ENCODE peak calls at places on chromosomes 6 and 20, in nine cellular contexts. W is WERI-Rb-1; D is heart left ventricle; T is CD8-positive, alpha-beta memory T cell; Z is heart right ventricle; A is esophagus squamous epithelium; E is fibroblast of lung; R is A549; F is cardiac muscle cell. Q is an unnamed sample.

GRCh38 chr6:18586133-18586532 is 199.0 kb downstream of the RNF144B start:
- DNase-seq in W (no peak), D (no peak), T (no peak), Z (no peak), A (no peak), E (no peak), R (no peak), F (no peak), Q (no peak)

GRCh38 chr6:38867726-38868125 is 152.6 kb downstream of the DNAH8 start:
- DNase-seq in W (no peak), D (no peak), T (no peak), Z (no peak), A (no peak), E (no peak), R (no peak), F (no peak), Q (no peak)

GRCh38 chr6:158047120-158047518 is 65.5 kb downstream of the SYNJ2 start:
- DNase-seq in W (no peak), D (no peak), T (peak; percentile 36), Z (no peak), A (no peak), E (no peak), R (no peak), F (no peak), Q (no peak)

GRCh38 chr20:41177636-41178035 is 40.3 kb downstream of the PLCG1 start:
- DNase-seq in W (no peak), D (peak; percentile 63), T (no peak), Z (no peak), A (no peak), E (peak; percentile 78), R (peak; percentile 44), F (no peak), Q (peak; percentile 8)

GRCh38 chr6:38714239-38715015 is 684 bp upstream of the DNAH8 start:
- DNase-seq in W (no peak), D (no peak), T (no peak), Z (no peak), A (no peak), E (no peak), R (no peak), F (no peak), Q (no peak)

GRCh38 chr6:51910846-51911245 is 176.6 kb downstream of the PKHD1 start:
- DNase-seq in W (no peak), D (no peak), T (no peak), Z (no peak), A (no peak), E (no peak), R (no peak), F (no peak), Q (no peak)

GRCh38 chr20:25248501-25249172 is 752 bp downstream of the PYGB start:
- DNase-seq in W (peak; percentile 2), D (no peak), T (no peak), Z (peak; percentile 51), A (no peak), E (peak; percentile 31), R (no peak), F (peak; percentile 59), Q (no peak)

GRCh38 chr6:39543117-39543516 is 182.1 kb downstream of the KIF6 start:
- DNase-seq in W (no peak), D (peak; percentile 66), T (no peak), Z (peak; percentile 53), A (no peak), E (peak; percentile 36), R (no peak), F (no peak), Q (no peak)

GRCh38 chr6:133309579-133309978 is 68.4 kb downstream of the EYA4 start:
- DNase-seq in W (no peak), D (no peak), T (no peak), Z (no peak), A (no peak), E (peak; percentile 57), R (no peak), F (no peak), Q (no peak)

GRCh38 chr6:156752666-156753301 is 24.4 kb upstream of the ARID1B start:
- DNase-seq in W (peak; percentile 26), D (peak; percentile 33), T (no peak), Z (peak; percentile 20), A (no peak), E (no peak), R (peak; percentile 20), F (no peak), Q (no peak)

GRCh38 chr6:13404115-13404891 is 76.0 kb upstream of the TBC1D7 start:
- DNase-seq in W (no peak), D (no peak), T (no peak), Z (no peak), A (no peak), E (peak; percentile 56), R (no peak), F (no peak), Q (no peak)

GRCh38 chr6:13406781-13407180 is 78.4 kb upstream of the TBC1D7 start:
- DNase-seq in W (peak; percentile 49), D (peak; percentile 53), T (no peak), Z (no peak), A (no peak), E (no peak), R (peak; percentile 52), F (peak; percentile 21), Q (no peak)

GRCh38 chr6:13404892-13405254 is 76.5 kb upstream of the TBC1D7 start:
- DNase-seq in W (no peak), D (no peak), T (no peak), Z (no peak), A (no peak), E (no peak), R (no peak), F (no peak), Q (no peak)

GRCh38 chr6:13407368-13407708 is 79.0 kb upstream of the TBC1D7 start:
- DNase-seq in W (no peak), D (no peak), T (no peak), Z (no peak), A (no peak), E (no peak), R (no peak), F (no peak), Q (no peak)

DNA sequence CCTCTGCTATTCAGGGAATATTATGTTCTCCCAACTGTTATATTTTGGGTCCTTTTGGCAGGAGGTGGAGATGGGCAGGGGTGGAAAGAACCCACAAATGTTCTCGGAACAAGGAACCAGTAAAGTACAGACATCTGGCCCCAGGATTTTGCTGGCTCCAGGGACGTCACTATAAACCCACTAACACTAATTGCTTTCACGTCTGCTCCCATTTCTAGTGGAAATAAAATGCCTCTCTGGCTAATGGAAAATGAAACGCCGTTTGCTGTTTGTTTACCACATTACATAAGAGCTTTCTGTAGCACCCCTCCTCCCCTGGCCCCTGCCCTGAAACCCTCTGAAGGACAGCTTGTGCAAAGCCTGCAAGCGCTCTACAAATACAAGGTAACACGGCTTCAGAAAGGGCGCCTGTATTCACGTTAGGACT is 77.7 kb upstream of the TBC1D7 start:
- DNase-seq in W (peak; percentile 96), D (no peak), T (no peak), Z (no peak), A (no peak), E (no peak), R (no peak), F (no peak), Q (no peak)
- H3K27ac ChIP-seq in W (peak overlapping the region; percentile 94), D (peak overlapping the region; percentile 89), T (no peak overlapping the region), Z (peak overlapping the region; percentile 81), A (peak overlapping the region; percentile 90), E (no peak overlapping the region), R (peak overlapping the region; percentile 85), F (no peak overlapping the region), Q (peak overlapping the region; percentile 6)

GRCh38 chr6:169691260-169691659 is 10.6 kb downstream of the WDR27 start:
- DNase-seq in W (no peak), D (no peak), T (no peak), Z (no peak), A (no peak), E (no peak), R (no peak), F (no peak), Q (no peak)
- H3K9me3 ChIP-seq in W (no peaks in the 10 kb centered on the region), D (peaks cover under 1% of the 10 kb centered on the region), T (peaks cover 4% of the 10 kb centered on the region), Z (peaks cover 29% of the 10 kb centered on the region), A (no peaks in the 10 kb centered on the region), E (no peaks in the 10 kb centered on the region), R (peaks cover 8% of the 10 kb centered on the region), F (no peaks in the 10 kb centered on the region), Q (no peaks in the 10 kb centered on the region)

GRCh38 chr6:42251500-42251899 is 33.8 kb upstream of the MRPS10 start:
- DNase-seq in W (no peak), D (no peak), T (no peak), Z (no peak), A (no peak), E (peak; percentile 69), R (no peak), F (no peak), Q (no peak)
- H3K27ac ChIP-seq in W (no peak overlapping the region), D (peak overlapping the region; percentile 78), T (no peak overlapping the region), Z (no peak overlapping the region), A (no peak overlapping the region), E (peak overlapping the region; percentile 34), R (no peak overlapping the region), F (no peak overlapping the region), Q (no peak overlapping the region)

GRCh38 chr6:161212902-161213301 is 61.0 kb downstream of the AGPAT4 start:
- DNase-seq in W (no peak), D (no peak), T (no peak), Z (no peak), A (no peak), E (no peak), R (no peak), F (no peak), Q (no peak)
- H3K9me3 ChIP-seq in W (no peaks in the 10 kb centered on the region), D (peaks cover 7% of the 10 kb centered on the region), T (no peaks in the 10 kb centered on the region), Z (peaks cover 21% of the 10 kb centered on the region), A (peaks cover 4% of the 10 kb centered on the region), E (no peaks in the 10 kb centered on the region), R (peaks cover 7% of the 10 kb centered on the region), F (peaks cover 3% of the 10 kb centered on the region), Q (no peaks in the 10 kb centered on the region)

DNA sequence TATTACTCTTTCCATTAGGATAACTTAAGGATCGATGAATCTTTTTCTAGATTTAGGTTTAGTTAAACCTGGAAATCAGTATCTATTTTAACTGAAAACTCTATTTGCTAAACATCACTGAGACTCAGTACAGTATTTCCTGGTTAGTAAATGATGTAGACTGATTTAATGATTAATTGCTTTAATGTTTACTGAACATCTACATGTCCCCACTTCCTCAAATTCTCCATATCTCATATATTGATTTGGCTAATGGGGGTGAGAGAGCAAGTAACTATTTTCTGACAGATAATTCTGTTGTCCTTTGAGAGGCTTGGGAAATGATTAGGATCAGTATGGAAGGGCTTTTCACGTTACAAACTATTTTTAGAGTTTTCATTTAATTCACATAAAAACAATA is 10.3 kb downstream of the MKKS start:
- DNase-seq in W (no peak), D (no peak), T (no peak), Z (no peak), A (no peak), E (no peak), R (no peak), F (no peak), Q (no peak)
- H3K27ac ChIP-seq in W (no peak overlapping the region), D (no peak overlapping the region), T (no peak overlapping the region), Z (no peak overlapping the region), A (no peak overlapping the region), E (no peak overlapping the region), R (peak overlapping the region; percentile 90), F (no peak overlapping the region), Q (no peak overlapping the region)

Q was measured in tibial nerve.